ENCODE peak calls at places on chromosomes 16 and 17, in four cellular contexts. Y, H, Q and A are unnamed samples.

GRCh38 chr17:75824050-75824552 is 20.1 kb downstream of the UNC13D start:
- DNase-seq in Y (no peak), H (no peak), Q (no peak), A (no peak)

GRCh38 chr16:12215302-12216105 is 239.0 kb downstream of the SNX29 start:
- DNase-seq in Y (no peak), H (peak; percentile 46), Q (no peak), A (peak; percentile 24)

GRCh38 chr16:31090540-31090939 is 1.8 kb upstream of the PRSS53 start:
- DNase-seq in Y (peak; percentile 65), H (no peak), Q (peak; percentile 30), A (no peak)

GRCh38 chr17:81157848-81158687 is 7.2 kb upstream of the PVALEF start:
- DNase-seq in Y (no peak), H (no peak), Q (no peak), A (no peak)

GRCh38 chr16:11035096-11035495 is 90.7 kb downstream of the CLEC16A start:
- DNase-seq in Y (no peak), H (no peak), Q (no peak), A (no peak)

GRCh38 chr17:51119415-51120356 is 982 bp downstream of the SPAG9 start:
- DNase-seq in Y (peak; percentile 46), H (peak; percentile 86), Q (peak; percentile 75), A (peak; percentile 37)

GRCh38 chr17:77210331-77210730 is 69.6 kb downstream of the SEC14L1 start:
- DNase-seq in Y (no peak), H (no peak), Q (no peak), A (no peak)

GRCh38 chr17:78013683-78014467 is 55.4 kb downstream of the TNRC6C start:
- DNase-seq in Y (peak; percentile 77), H (peak; percentile 77), Q (peak; percentile 74), A (peak; percentile 69)

GRCh38 chr17:75896360-75897075 is at the start of gene TRIM65:
- DNase-seq in Y (peak; percentile 74), H (peak; percentile 88), Q (peak; percentile 82), A (peak; percentile 80)

GRCh38 chr16:68355447-68356248 is 44.8 kb downstream of the PRMT7 start:
- DNase-seq in Y (no peak), H (no peak), Q (no peak), A (no peak)

GRCh38 chr17:21214777-21215541 is 998 bp upstream of the TMEM11 start:
- DNase-seq in Y (no peak), H (peak; percentile 84), Q (peak; percentile 50), A (peak; percentile 20)

GRCh38 chr16:2497116-2497630 is 16.6 kb upstream of the ATP6V0C start:
- DNase-seq in Y (no peak), H (no peak), Q (no peak), A (no peak)

DNA sequence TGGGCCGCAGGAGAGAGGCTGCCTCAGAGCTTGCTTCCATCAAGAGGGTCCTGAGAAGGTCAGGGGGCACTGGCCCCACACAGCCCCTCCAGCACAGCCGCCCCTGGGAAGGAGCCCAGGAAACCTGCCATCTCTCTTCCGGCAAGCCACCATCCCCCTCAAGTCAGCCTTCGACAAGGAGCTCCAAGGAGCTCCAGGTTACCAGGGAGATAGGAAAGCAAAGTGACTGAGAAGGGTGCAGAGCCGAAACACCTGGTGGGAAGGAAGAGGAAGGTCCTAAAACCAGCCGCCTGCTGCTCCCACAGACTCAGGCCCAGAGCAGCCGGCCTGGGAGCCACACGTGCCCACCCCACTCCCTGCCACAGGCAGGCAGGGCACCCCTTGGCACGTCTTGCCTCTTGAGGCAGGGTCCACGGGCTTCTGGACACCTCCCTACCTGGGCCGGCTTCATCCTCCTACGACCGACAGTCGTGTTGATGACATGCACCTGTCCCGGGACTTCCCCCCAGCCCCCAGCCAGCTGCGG is 80.7 kb downstream of the TIMM22 start:
- DNase-seq in Y (no peak), H (no peak), Q (no peak), A (no peak)
- H3K36me3 ChIP-seq in Y (peaks cover 36% of the 10 kb centered on the region), H (no peaks in the 10 kb centered on the region), Q (peaks cover 72% of the 10 kb centered on the region), A (peaks cover 39% of the 10 kb centered on the region)

GRCh38 chr17:58330997-58331814 is 2.6 kb upstream of the TSPOAP1 start:
- DNase-seq in Y (no peak), H (no peak), Q (no peak), A (no peak)
- H4K8ac ChIP-seq in Y (peak overlapping the region; percentile 64), H (no peak overlapping the region), Q (peak overlapping the region; percentile 14), A (no peak overlapping the region)

GRCh38 chr16:14629919-14630619 is at the start of gene PARN:
- DNase-seq in Y (peak; percentile 96), H (peak; percentile 98), Q (peak; percentile 98), A (peak; percentile 93)
- H3K36me3 ChIP-seq in Y (peaks cover 3% of the 10 kb centered on the region), H (no peaks in the 10 kb centered on the region), Q (peaks cover 41% of the 10 kb centered on the region), A (peaks cover 46% of the 10 kb centered on the region)

DNA sequence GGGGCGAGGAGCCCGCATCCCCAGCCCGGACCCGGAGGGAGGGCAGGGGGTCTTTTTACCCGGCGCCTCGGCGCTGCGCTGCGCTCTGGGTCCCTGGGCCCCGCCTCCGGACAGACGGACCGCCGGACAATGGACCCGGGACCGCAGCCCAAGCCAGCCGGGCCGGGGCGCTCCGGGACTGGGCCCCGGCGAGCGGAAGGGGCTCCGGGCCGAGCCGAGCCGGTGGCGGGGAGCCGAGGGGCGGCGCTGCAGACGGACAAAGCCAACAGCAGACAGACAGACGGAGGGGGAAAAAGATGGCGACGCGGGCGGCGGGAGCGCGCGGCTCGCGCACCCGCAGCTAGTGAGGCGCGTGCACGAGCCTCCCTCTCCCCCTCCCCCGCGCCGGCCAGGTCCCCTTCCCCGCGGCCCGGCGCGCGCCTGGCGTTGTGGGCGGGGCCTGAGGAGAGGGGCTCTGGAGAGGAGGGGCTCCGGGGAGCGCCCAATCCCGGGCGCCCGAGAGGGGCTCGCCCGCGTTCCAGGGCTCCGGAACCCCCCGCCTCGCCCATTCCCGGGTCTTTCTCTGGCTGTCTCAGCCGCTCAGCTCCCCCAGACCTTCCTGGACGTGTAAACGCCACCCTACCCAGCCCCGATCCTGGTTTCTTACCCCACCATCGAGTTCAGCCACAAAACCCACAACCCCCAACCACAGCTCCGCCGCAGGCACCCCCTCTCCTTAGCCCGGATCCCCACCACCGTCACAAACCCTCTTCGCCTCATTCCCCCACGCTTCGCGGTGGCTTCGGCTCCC is at the start of gene ZNF821:
- DNase-seq in Y (peak; percentile 64), H (peak; percentile 96), Q (peak; percentile 81), A (peak; percentile 93)
- H4K8ac ChIP-seq in Y (peak within 1 kb of the TSS; percentile 31), H (peak within 1 kb of the TSS; percentile 97), Q (peak within 1 kb of the TSS; percentile 95), A (no peak within 1 kb of the TSS)

GRCh38 chr17:28578246-28579195 is 1.8 kb upstream of the ALDOC start:
- DNase-seq in Y (no peak), H (no peak), Q (no peak), A (no peak)

GRCh38 chr17:28576758-28577465 is at the start of gene ALDOC:
- DNase-seq in Y (peak; percentile 91), H (peak; percentile 98), Q (peak; percentile 89), A (peak; percentile 88)

GRCh38 chr17:28580925-28581324 is 4.2 kb upstream of the ALDOC start:
- DNase-seq in Y (no peak), H (no peak), Q (no peak), A (no peak)

GRCh38 chr17:28577466-28577824 is 750 bp upstream of the ALDOC start:
- DNase-seq in Y (no peak), H (no peak), Q (no peak), A (no peak)

GRCh38 chr17:28579526-28579925 is 2.8 kb upstream of the ALDOC start:
- DNase-seq in Y (no peak), H (no peak), Q (no peak), A (no peak)
- H3K36me3 ChIP-seq in Y (peaks cover 20% of the 10 kb centered on the region), H (peaks cover 30% of the 10 kb centered on the region), Q (peaks cover 60% of the 10 kb centered on the region), A (peaks cover 57% of the 10 kb centered on the region)

DNA sequence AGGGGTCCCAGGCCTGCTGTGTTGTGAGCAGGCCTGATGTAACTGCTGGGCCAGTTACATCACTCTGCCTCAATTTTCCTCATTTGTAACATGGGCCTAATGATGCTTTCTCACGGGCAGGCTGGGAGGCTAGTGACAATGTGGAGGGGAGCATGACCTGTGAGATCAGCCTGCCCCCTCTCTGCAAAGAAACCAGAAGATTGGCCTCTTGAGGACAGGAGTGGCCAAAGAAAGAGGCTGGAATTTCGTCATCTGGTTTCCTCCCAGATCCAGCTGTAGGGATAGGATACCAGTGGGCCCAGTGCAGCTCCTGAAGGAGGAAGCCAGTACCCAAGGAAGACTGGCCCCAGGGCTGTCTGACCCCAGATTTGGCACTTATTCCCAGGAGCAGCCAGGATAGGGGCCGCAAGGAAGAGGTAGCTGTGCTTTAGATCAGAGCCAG is 615 bp upstream of the SREBF1 start:
- DNase-seq in Y (peak; percentile 81), H (peak; percentile 96), Q (peak; percentile 97), A (no peak)
- H4K8ac ChIP-seq in Y (peak overlapping the region; percentile 75), H (peak overlapping the region; percentile 58), Q (peak overlapping the region; percentile 95), A (no peak overlapping the region)

DNA sequence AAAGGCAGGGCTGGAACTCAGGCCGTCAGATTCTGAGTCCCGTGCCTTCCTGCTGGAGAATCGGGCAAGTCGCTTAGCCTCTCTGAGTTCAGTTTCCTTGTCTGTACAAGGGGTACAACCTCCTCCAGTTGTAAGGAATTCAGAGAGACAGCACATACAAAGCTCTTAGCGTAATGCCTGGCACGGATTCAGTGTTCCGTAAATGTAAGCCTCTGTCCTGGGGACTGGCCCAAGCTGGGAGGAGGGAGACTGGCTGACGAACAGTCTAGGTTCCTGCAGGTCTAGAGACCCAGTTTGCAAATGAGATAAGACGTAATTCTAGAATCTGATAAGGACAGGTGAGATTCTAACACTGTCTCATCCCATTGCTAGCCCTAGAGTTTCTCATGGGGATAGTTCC is 9.9 kb downstream of the METTL22 start:
- DNase-seq in Y (no peak), H (no peak), Q (no peak), A (no peak)
- H3K36me3 ChIP-seq in Y (peaks cover 68% of the 10 kb centered on the region), H (peaks cover 23% of the 10 kb centered on the region), Q (peaks cover 96% of the 10 kb centered on the region), A (peaks cover 98% of the 10 kb centered on the region)

GRCh38 chr16:74605746-74606520 is 981 bp downstream of the GLG1 start:
- DNase-seq in Y (no peak), H (no peak), Q (peak; percentile 45), A (no peak)
- H4K8ac ChIP-seq in Y (peak overlapping the region; percentile 68), H (no peak overlapping the region), Q (peak overlapping the region; percentile 21), A (no peak overlapping the region)